ENCODE peak calls at places on chromosomes 6 and 20, in four cellular contexts. P, I, A and X are unnamed samples.

GRCh38 chr20:39190666-39191570 is 228.8 kb downstream of the DHX35 start:
- DNase-seq in P (no peak), I (no peak), A (no peak), X (peak; percentile 44)

GRCh38 chr6:106084106-106084963 is 1.8 kb upstream of the PRDM1 start:
- DNase-seq in P (peak; percentile 42), I (peak; percentile 12), A (peak; percentile 84), X (peak; percentile 92)

GRCh38 chr6:89260832-89261231 is 43.7 kb upstream of the GABRR1 start:
- DNase-seq in P (peak; percentile 24), I (peak; percentile 29), A (no peak), X (no peak)

GRCh38 chr20:17273711-17274110 is 46.9 kb downstream of the PCSK2 start:
- DNase-seq in P (no peak), I (no peak), A (no peak), X (no peak)

GRCh38 chr20:16434087-16434664 is 139.1 kb downstream of the KIF16B start:
- DNase-seq in P (peak; percentile 68), I (peak; percentile 52), A (peak; percentile 63), X (peak; percentile 18)

GRCh38 chr6:31395832-31396231 is 7.6 kb upstream of the MICA start:
- DNase-seq in P (no peak), I (no peak), A (no peak), X (no peak)

GRCh38 chr20:62046431-62046830 is 19.2 kb downstream of the TAF4 start:
- DNase-seq in P (no peak), I (no peak), A (no peak), X (no peak)

GRCh38 chr6:24581084-24581669 is 64.8 kb downstream of the KIAA0319 start:
- DNase-seq in P (peak; percentile 64), I (peak; percentile 56), A (no peak), X (peak; percentile 50)

GRCh38 chr6:7157752-7158616 is 50.2 kb downstream of the RREB1 start:
- DNase-seq in P (no peak), I (no peak), A (no peak), X (peak; percentile 72)

GRCh38 chr6:32622545-32623401 is 14.4 kb upstream of the HLA-DQA1 start:
- DNase-seq in P (no peak), I (no peak), A (peak; percentile 96), X (peak; percentile 28)

GRCh38 chr6:33312361-33313104 is 1.3 kb downstream of the TAPBP start:
- DNase-seq in P (peak; percentile 67), I (peak; percentile 39), A (no peak), X (peak; percentile 64)

DNA sequence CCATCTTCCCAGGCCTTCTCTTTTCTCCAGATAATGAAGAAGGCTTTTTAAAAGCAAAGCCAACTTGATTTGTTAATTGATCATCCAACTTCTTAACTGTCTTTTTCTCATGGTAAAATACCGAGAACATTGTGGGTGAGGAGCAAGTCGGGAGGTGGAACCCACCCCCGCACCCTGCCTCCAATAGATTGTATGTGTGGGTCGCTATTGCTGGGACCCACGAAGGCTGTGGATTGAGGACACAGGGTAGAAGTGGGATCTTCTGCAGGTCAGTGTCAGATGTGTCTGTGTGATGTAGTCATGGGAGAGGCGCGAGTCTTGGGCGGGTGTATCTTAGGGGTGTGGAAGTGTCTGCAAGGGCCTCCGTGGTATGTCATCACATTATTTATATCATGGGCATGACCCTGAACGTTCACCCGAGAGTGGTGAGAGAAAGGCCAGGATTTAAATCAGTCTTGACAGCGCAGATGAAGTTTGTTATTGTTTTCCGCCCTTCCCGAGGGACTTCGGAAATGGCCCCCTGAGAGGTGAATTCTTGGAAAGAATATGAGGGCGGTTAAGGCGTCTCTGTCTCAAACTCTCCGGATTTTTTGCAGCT is 505 bp upstream of the PAQR8 start:
- DNase-seq in P (peak; percentile 31), I (no peak), A (no peak), X (peak; percentile 4)
- TF ChIP-seq FOS in P (no peak), I (no peak), A (no peak), X (no peak)

GRCh38 chr6:159490298-159490937 is 202.6 kb downstream of the SOD2 start:
- DNase-seq in P (no peak), I (no peak), A (no peak), X (no peak)
- TF ChIP-seq FOS in P (no peak), I (no peak), A (no peak), X (no peak)

DNA sequence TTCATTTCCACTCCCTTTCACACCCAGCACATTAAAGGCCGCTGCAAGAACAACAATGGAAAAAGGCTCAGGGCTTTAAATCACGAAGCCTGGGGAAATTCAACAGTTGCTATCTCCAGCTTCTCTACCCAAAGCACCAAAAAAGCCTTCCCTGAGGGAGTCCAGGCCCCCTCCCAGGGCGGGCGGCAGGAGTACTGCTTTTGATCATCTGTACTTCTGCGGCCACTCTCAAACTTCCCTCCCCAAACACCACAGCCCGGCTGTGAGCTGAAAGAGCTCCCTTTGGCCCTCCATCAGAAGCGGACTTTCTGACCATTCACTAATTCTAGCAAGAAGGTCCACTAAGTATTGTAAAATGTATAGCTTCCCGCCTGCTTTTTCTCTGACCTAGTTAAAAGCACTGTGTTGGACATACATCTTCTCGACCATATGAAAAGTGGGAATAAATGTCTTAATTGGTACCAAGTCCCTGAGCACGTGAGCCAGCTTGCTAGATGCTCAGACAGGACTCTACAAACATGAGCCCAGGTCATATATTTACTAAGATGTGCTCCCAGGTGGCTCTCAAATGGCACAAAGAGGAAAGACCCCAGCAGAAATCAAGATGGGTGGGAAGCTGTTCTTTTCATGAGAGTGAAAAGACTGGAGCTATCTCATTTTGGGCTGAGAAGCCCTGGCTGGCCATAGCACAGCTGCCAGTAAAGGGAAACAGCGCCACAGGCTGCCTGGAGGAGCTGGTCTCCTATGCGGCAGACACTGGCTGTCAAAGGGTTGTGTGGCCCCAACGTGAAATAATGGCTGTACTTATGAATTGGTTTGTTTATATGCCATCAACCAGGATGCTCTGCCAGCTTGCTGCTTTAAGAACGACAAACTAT is 58.6 kb downstream of the GFOD1 start:
- DNase-seq in P (no peak), I (no peak), A (peak; percentile 27), X (no peak)
- TF ChIP-seq FOS in P (no peak), I (no peak), A (no peak), X (no peak)

DNA sequence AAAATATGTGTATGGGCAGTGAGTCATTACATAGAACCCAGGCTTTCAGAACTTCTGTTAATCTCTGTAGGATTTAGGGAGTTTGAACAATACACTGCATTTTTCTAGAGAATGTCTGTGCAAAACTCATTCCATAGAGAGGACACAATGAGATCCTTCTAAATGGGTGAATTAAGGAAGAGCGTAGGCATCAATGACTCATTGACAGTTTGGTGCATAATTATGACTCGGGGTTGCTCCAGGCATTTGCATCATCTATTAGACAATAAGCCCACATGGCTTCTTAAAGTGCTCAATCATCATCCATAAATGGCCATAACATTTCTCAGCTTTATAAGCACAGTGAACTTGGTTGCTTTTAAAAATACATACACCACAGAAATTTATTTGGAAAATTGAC is 625.5 kb downstream of the CDH26 start:
- DNase-seq in P (no peak), I (no peak), A (no peak), X (no peak)
- TF ChIP-seq FOS in P (no peak), I (no peak), A (no peak), X (no peak)

GRCh38 chr20:55500130-55500529 is 505.2 kb downstream of the CBLN4 start:
- DNase-seq in P (no peak), I (no peak), A (no peak), X (no peak)
- TF ChIP-seq FOS in P (no peak), I (no peak), A (no peak), X (no peak)

DNA sequence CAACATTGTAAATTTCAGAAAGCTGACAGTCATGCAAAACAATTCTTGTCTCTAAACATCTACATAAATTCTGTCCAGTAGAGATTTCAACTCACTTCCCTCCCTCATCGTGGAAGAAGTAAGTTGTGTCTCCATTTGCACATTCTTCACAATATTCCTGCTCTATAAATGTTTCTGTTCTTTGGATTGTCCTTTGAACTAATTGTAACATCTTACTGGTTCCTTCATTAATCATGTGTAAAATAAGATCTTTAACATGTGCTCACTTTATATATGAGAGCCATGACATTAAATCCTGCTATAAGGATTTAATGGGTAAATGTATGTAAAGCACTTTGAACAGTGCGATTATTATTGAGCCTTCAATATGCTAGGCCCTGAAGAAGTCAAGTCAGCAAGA is 7.0 kb upstream of the LTV1 start:
- DNase-seq in P (no peak), I (no peak), A (no peak), X (no peak)
- TF ChIP-seq FOS in P (no peak), I (no peak), A (no peak), X (no peak)

DNA sequence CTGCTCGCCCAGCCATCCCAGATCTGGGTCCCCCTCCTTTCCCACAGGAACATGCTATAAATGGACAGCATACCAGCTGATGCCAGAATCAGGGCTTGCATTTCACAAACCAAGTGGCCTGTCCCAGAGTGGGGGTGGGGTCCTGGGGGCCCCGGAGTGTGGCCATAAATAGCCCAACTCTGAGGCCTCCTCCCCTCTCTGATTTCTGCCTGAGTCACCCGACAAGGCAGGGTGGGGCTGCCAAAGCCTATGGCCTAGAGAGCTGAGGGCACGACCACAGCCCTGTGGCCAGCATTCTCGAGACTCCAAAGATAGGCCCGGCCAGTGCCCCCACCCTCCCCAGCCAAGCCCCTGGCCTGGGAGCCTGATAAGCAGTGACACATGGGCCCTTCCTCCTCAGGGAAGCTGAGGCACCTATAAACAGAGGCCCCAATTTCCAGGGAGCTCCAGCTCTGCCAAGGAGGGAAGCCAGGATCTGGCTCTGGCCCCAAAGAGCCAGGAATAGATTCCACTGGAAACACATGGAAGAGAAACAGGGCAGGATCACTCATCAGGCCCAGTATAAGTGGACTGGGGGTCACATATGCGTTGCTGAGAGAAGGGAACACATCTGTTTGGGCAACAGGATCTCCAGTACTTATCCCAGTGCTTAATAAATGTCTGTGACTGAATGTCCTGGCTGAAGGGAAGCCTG is 20.3 kb downstream of the SNTA1 start:
- DNase-seq in P (peak; percentile 78), I (no peak), A (no peak), X (peak; percentile 68)
- TF ChIP-seq FOS in P (no peak), I (no peak), A (no peak), X (peak; percentile 14)

DNA sequence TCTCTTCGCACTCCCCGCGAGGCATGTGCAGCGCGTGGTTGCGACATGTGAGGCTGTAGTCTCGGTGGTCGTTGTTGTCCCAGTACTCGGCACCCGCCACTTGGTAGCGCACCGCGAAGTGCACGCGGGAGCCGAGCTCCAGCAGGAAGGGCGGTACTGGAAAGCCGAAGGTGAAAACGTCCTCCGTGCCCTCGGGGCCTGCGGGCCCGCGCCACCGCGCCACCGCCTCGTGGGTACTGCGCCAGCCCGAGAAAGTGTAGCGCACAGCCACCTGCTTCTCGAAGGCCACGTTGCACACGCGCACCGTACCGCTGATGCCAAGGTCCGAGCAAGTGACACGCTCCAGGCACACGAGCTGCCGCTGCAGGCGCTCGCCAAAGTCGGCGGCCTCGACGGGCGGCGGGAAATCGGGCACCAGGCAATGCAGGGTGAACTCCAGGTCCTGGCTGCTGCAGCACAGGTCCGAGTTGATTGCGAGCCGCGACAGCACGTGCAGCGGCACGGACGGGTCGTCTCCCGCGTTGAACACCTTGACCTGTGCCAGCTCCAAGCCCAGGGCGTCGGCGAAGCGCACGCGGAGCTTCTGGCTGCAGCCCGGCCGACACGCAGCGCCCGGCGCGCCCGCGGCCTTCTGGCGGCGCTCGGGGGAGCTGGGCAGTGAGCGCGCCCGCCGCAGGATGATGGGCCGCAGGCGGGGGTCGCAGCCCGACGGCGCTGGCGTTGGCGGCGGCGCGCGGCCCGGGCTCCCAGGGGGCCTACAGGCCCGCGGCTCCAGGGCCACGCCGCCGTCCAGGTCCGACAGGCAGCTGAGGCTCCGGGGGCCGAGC is 840 bp downstream of the PPP1R3D start:
- DNase-seq in P (no peak), I (no peak), A (no peak), X (no peak)
- TF ChIP-seq FOS in P (no peak), I (no peak), A (no peak), X (no peak)